ENCODE peak calls at places on chromosomes 4 and X, in eight cellular contexts. G is thoracic aorta; N is lower lobe of right lung; U is naive thymus-derived CD4-positive, alpha-beta T cell; M is PC-9; Q is right atrium auricular region; E is prostate gland; Z is OCI-LY7. B is an unnamed sample. For H3K36me3, the result is how much of the 10 kb centered on the place peaks cover.

GRCh38 chr4:99403380-99404194 is 31.6 kb downstream of the ADH7 start:
- DNase-seq in N (no peak), M (no peak), Z (no peak), Q (no peak), U (no peak), G (no peak), E (no peak), B (no peak)

GRCh38 chr4:178090640-178091411 is 648.6 kb upstream of the AGA start:
- DNase-seq in U (no peak), N (no peak), Z (no peak), E (no peak), G (no peak), Q (no peak), M (no peak), B (no peak)

GRCh38 chr4:56902703-56903102 is 5.0 kb upstream of the REST start:
- DNase-seq in Z (no peak), N (no peak), E (no peak), U (no peak), M (no peak), G (no peak), Q (no peak), B (no peak)

GRCh38 chr4:184548651-184549341 is 74.4 kb upstream of the IRF2 start:
- DNase-seq in G (no peak), E (no peak), U (no peak), Z (no peak), Q (no peak), M (no peak), N (no peak), B (no peak)

GRCh38 chrX:70033348-70033747 is 16.4 kb downstream of the AWAT2 start:
- DNase-seq in Z (peak), Q (no peak), G (no peak), N (no peak), U (no peak), E (no peak), M (peak), B (no peak)

GRCh38 chrX:153662266-153662665 is 11.3 kb downstream of the PNCK start:
- DNase-seq in N (peak), G (no peak), Z (peak), U (peak), M (no peak), E (peak), Q (no peak), B (no peak)

GRCh38 chr4:74230902-74231499 is 73.1 kb downstream of the MTHFD2L start:
- DNase-seq in G (no peak), M (peak), U (no peak), N (peak), Q (peak), Z (no peak), E (no peak), B (no peak)

GRCh38 chrX:129706395-129707072 is 32.2 kb upstream of the XPNPEP2 start:
- DNase-seq in G (no peak), Q (no peak), M (peak), Z (no peak), N (no peak), E (no peak), U (no peak), B (no peak)

GRCh38 chrX:17435476-17435875 is 60.5 kb downstream of the NHS start:
- DNase-seq in Z (no peak), E (no peak), U (no peak), G (no peak), Q (no peak), M (no peak), N (no peak), B (no peak)

GRCh38 chr4:27318740-27319139 is 458.1 kb downstream of the STIM2 start:
- DNase-seq in G (no peak), U (no peak), E (no peak), N (no peak), Q (no peak), Z (peak), M (peak), B (no peak)

GRCh38 chrX:71128915-71129765 is 10.7 kb downstream of the MED12 start:
- DNase-seq in G (peak), Z (peak), M (peak), E (peak), Q (peak), N (peak), U (peak), B (no peak)

GRCh38 chrX:142068365-142068764 is 136.7 kb downstream of the MAGEC2 start:
- DNase-seq in G (no peak), E (no peak), Q (no peak), Z (no peak), N (no peak), M (no peak), U (no peak), B (no peak)

GRCh38 chrX:150899191-150899757 is 806 bp upstream of the CD99L2 start:
- DNase-seq in M (peak), E (peak), G (no peak), Z (peak), U (peak), N (peak), Q (no peak), B (no peak)

GRCh38 chr4:1214101-1215095 is 34.5 kb downstream of the CTBP1 start:
- DNase-seq in E (no peak), Z (no peak), M (no peak), N (no peak), U (no peak), Q (no peak), G (no peak), B (no peak)

GRCh38 chr4:94544811-94545210 is 93.1 kb downstream of the PDLIM5 start:
- DNase-seq in E (no peak), Q (no peak), N (no peak), M (no peak), G (no peak), U (no peak), Z (no peak), B (no peak)

GRCh38 chr4:14990484-14990883 is 11.8 kb upstream of the CPEB2 start:
- DNase-seq in G (no peak), Q (no peak), E (no peak), M (no peak), Z (no peak), U (no peak), N (no peak), B (no peak)

GRCh38 chr4:99815597-99816011 is 1.0 kb upstream of the DAPP1 start:
- DNase-seq in Q (no peak), N (peak), Z (peak), M (peak), E (peak), U (no peak), G (no peak), B (peak)

GRCh38 chr4:126583509-126583908 is 1049.2 kb upstream of the INTU start:
- DNase-seq in Z (no peak), M (no peak), U (no peak), N (no peak), G (no peak), Q (no peak), E (no peak), B (no peak)

GRCh38 chr4:98446499-98447375 is 185.6 kb downstream of the RAP1GDS1 start:
- DNase-seq in Q (no peak), G (no peak), E (no peak), M (no peak), Z (peak), N (peak), U (no peak), B (peak)

GRCh38 chr4:86627736-86628135 is 33.6 kb downstream of the PTPN13 start:
- DNase-seq in Q (no peak), E (no peak), Z (no peak), U (no peak), M (no peak), G (no peak), N (no peak), B (no peak)

GRCh38 chr4:98557497-98557896 is 100.9 kb downstream of the TSPAN5 start:
- DNase-seq in Z (no peak), E (no peak), G (no peak), U (no peak), M (no peak), N (peak), Q (no peak), B (no peak)

GRCh38 chr4:87103691-87104187 is 116.7 kb downstream of the KLHL8 start:
- DNase-seq in M (no peak), N (no peak), Q (no peak), U (peak), Z (no peak), G (no peak), E (no peak), B (peak)

GRCh38 chr4:143768007-143768591 is 67.6 kb upstream of the FREM3 start:
- DNase-seq in N (no peak), Z (no peak), G (no peak), M (no peak), E (no peak), Q (no peak), U (no peak), B (no peak)

GRCh38 chr4:148081745-148082144 is 349.9 kb downstream of the ARHGAP10 start:
- DNase-seq in E (no peak), N (no peak), Q (no peak), U (no peak), G (no peak), M (no peak), Z (no peak), B (no peak)

GRCh38 chr4:22389240-22389871 is 126.5 kb downstream of the ADGRA3 start:
- DNase-seq in G (no peak), U (peak), E (peak), N (no peak), Q (no peak), M (peak), Z (peak), B (peak)

GRCh38 chr4:176781739-176782100 is 11.0 kb downstream of the VEGFC start:
- DNase-seq in G (no peak), Z (no peak), Q (no peak), E (no peak), U (no peak), M (no peak), N (no peak), B (no peak)

GRCh38 chrX:24479924-24480722 is 15.0 kb downstream of the PDK3 start:
- DNase-seq in E (no peak), U (peak), G (no peak), M (peak), N (peak), Q (no peak), Z (peak), B (no peak)

GRCh38 chr4:120694973-120695372 is 227.6 kb downstream of the PRDM5 start:
- DNase-seq in Z (no peak), M (no peak), N (no peak), Q (no peak), E (no peak), G (no peak), U (no peak), B (peak)

GRCh38 chr4:119135721-119136121 is at the start of gene MYOZ2:
- DNase-seq in E (no peak), G (no peak), Q (no peak), Z (no peak), N (no peak), M (no peak), U (no peak), B (no peak)

GRCh38 chrX:44874481-44875184 is 1.6 kb downstream of the KDM6A start:
- DNase-seq in E (peak), G (no peak), Q (no peak), M (peak), U (peak), Z (peak), N (no peak), B (no peak)

GRCh38 chr4:105457997-105458396 is 15.9 kb downstream of the PPA2 start:
- DNase-seq in U (no peak), M (no peak), G (no peak), Z (no peak), Q (no peak), N (no peak), E (no peak), B (no peak)

GRCh38 chrX:14779589-14779988 is 93.3 kb downstream of the FANCB start:
- DNase-seq in U (no peak), E (no peak), G (no peak), Z (no peak), Q (no peak), M (no peak), N (no peak), B (no peak)

GRCh38 chr4:64465263-64465662 is 56.0 kb upstream of the TECRL start:
- DNase-seq in G (no peak), U (no peak), M (no peak), E (peak), Q (no peak), Z (no peak), N (no peak), B (no peak)

GRCh38 chr4:40243390-40243948 is 46.6 kb downstream of the RHOH start:
- DNase-seq in Q (no peak), E (no peak), Z (no peak), G (no peak), U (no peak), M (no peak), N (no peak), B (no peak)

GRCh38 chrX:106608016-106608415 is 3.8 kb upstream of the RADX start:
- DNase-seq in E (no peak), Z (no peak), U (peak), N (peak), Q (no peak), G (no peak), M (no peak), B (no peak)

GRCh38 chrX:49153467-49153866 is 9.1 kb upstream of the MAGIX start:
- DNase-seq in Z (no peak), M (no peak), N (no peak), E (no peak), U (no peak), Q (no peak), G (no peak), B (no peak)

GRCh38 chr4:166324321-166324720 is 451.3 kb downstream of the TLL1 start:
- DNase-seq in M (peak), Z (peak), G (no peak), Q (no peak), U (no peak), N (no peak), E (no peak), B (no peak)
- H3K36me3 ChIP-seq in M (under half), Z (under half), G (under half), Q (under half), U (under half), N (under half), E (under half), B (under half)

GRCh38 chr4:7506119-7506518 is 71.4 kb upstream of the PSAPL1 start:
- DNase-seq in U (no peak), Q (no peak), N (no peak), G (no peak), Z (no peak), M (no peak), E (no peak), B (no peak)
- H3K4me3 ChIP-seq in U (no peak), Q (no peak), N (no peak), G (no peak), Z (no peak), M (no peak), E (no peak), B (no peak)

DNA sequence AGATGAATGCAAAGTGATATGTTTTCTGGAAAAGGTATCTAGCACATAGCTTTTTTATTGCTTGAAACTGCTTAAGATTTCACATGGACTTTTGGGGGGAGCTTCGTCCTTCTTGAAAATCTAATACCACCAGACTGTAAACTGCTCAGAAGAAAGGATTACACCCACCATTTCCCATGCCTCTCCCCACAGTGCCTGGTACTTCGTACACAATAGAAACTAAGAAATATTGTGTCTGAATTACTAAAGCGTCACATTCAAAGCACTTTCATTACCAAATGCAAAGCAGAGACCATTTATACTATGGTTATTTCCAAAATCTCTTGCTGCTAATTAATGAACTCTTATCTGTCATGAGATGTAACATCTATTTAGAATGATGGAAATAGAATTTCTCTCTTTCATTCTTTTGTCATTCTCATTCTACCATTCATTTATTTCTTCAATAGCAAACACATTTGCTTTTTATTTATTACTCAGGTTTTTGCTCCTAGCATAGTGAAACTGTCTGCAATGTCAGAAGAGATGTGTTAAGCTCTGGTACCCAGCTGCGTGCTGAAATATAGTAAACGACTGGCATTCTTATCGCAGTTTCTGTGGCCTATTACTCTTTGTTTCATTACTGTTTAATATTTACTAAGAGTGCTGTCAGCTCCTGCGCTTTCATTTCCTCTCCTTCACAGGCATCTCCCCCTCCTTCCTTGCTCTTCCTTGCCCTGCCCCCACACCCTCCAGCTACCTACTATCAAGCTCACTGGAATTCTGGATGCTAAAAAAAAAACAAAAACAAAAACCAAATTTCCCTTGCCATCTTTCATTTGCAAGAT is 51.4 kb upstream of the RAPGEF2 start:
- DNase-seq in U (no peak), G (no peak), M (no peak), Q (no peak), Z (no peak), N (no peak), E (no peak), B (no peak)
- H3K27ac ChIP-seq in U (no peak), G (no peak), M (no peak), Q (no peak), Z (no peak), N (no peak), E (no peak), B (no peak)

GRCh38 chr4:3500111-3500510 is 32.1 kb downstream of the LRPAP1 start:
- DNase-seq in G (no peak), E (no peak), U (no peak), Z (no peak), N (no peak), Q (no peak), M (no peak), B (no peak)

GRCh38 chr4:3499710-3500109 is 32.5 kb downstream of the LRPAP1 start:
- DNase-seq in Q (no peak), N (no peak), M (no peak), G (no peak), E (no peak), Z (no peak), U (no peak), B (no peak)

GRCh38 chr4:3501126-3501824 is 30.9 kb downstream of the LRPAP1 start:
- DNase-seq in Q (no peak), N (no peak), Z (no peak), U (no peak), E (no peak), G (no peak), M (no peak), B (no peak)

GRCh38 chr4:3501825-3502425 is 30.3 kb downstream of the LRPAP1 start:
- DNase-seq in M (no peak), Q (no peak), Z (no peak), U (no peak), E (no peak), N (no peak), G (no peak), B (no peak)

GRCh38 chr4:3500634-3501101 is 31.6 kb downstream of the LRPAP1 start:
- DNase-seq in E (no peak), M (no peak), Z (no peak), Q (no peak), U (no peak), N (no peak), G (no peak), B (no peak)
- H3K36me3 ChIP-seq in E (under half), M (under half), Z (under half), Q (under half), U (under half), N (under half), G (under half), B (under half)

GRCh38 chrX:79096339-79096638 is 48.2 kb upstream of the GPR174 start:
- DNase-seq in E (no peak), U (no peak), N (no peak), M (no peak), G (no peak), Z (no peak), Q (no peak), B (no peak)
- H3K4me3 ChIP-seq in E (no peak), U (peak), N (no peak), M (no peak), G (peak), Z (no peak), Q (no peak), B (no peak)

GRCh38 chr4:103499094-103499493 is 220.7 kb downstream of the TACR3 start:
- DNase-seq in M (no peak), N (no peak), U (no peak), Q (no peak), G (no peak), Z (no peak), E (no peak), B (no peak)
- H3K27ac ChIP-seq in M (no peak), N (no peak), U (no peak), Q (no peak), G (no peak), Z (no peak), E (no peak), B (no peak)

GRCh38 chr4:61760820-61761219 is 560.7 kb downstream of the ADGRL3 start:
- DNase-seq in M (no peak), Z (no peak), Q (no peak), E (no peak), G (no peak), N (no peak), U (no peak), B (no peak)
- H3K36me3 ChIP-seq in M (under half), Z (under half), Q (under half), E (under half), G (under half), N (under half), U (under half), B (under half)

DNA sequence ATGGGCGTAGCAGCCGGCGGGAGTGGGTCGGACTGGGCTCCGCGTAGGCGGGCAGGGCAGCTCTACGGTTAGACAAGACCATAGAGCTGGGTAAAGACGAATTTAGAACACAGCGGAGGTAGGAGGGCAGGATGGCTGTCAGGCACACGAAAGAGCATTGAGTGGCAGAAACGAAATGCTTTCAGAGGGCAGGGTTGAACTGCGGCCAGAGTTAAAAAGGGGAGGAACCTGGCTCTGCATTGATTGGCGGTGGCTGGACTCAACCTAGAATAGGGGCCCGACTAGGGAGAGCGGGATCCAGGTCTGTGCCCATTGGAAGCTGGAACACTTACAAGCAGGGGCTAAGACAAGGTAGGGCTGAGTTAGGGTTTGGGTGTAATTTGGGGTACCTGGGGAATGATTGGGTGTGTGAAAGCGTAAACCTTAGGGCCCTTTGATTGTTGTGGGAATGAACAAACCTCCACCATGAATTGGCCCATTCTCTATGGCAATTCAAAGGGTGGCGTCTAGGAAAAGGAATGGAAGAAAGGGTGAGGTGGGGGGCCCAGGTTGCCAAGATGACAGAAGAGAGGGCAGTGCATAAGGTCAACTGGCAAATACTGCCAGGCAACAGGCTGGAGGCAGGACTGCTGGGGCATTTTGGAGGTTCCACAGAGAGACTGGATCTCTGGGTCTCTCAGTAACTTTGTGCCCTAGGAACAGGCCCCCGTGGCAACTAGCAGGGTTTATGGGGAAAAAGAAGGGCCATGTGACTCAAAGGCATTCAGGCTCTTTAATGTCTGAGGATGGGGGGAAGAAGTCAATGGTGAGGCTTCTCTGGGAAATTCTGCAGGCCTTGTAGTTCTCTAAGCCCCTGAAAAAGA is 911 bp upstream of the ELK1 start:
- DNase-seq in N (no peak), G (no peak), M (no peak), Q (no peak), Z (no peak), U (no peak), E (no peak), B (no peak)
- H3K4me3 ChIP-seq in N (peak), G (peak), M (peak), Q (peak), Z (peak), U (peak), E (peak), B (peak)

B was measured in keratinocyte.